ENCODE peak calls at places on chromosome 21, in eight cellular contexts. T, K, P, Y, H, E, I and F are unnamed samples. For H3K4me1, H3K27me3 and H3K9me3, the result is how much of the 10 kb centered on the place peaks cover.

GRCh38 chr21:16117331-16117730 is 387.5 kb downstream of the USP25 start:
- DNase-seq in T (no peak), K (no peak), P (peak), Y (no peak), H (no peak), E (no peak), I (no peak), F (no peak)

GRCh38 chr21:42695324-42696025 is 42.1 kb downstream of the PDE9A start:
- DNase-seq in T (peak), K (no peak), P (no peak), Y (no peak), H (no peak), E (no peak), I (no peak), F (no peak)

GRCh38 chr21:15667824-15668223 is 62.0 kb upstream of the USP25 start:
- DNase-seq in T (no peak), K (no peak), P (no peak), Y (no peak), H (no peak), E (no peak), I (no peak), F (no peak)

GRCh38 chr21:33642896-33643657 is 776 bp downstream of the ITSN1 start:
- DNase-seq in T (peak), K (no peak), P (peak), Y (peak), H (no peak), E (peak), I (peak), F (peak)

GRCh38 chr21:42461185-42461520 is 34.9 kb downstream of the RSPH1 start:
- DNase-seq in T (no peak), K (no peak), P (no peak), Y (no peak), H (no peak), E (no peak), I (no peak), F (no peak)

GRCh38 chr21:35619184-35619583 is 441.1 kb downstream of the SETD4 start:
- DNase-seq in T (no peak), K (no peak), P (peak), Y (no peak), H (no peak), E (no peak), I (no peak), F (no peak)

GRCh38 chr21:16322423-16322822 is 592.6 kb downstream of the USP25 start:
- DNase-seq in T (no peak), K (no peak), P (no peak), Y (no peak), H (no peak), E (no peak), I (no peak), F (no peak)

GRCh38 chr21:29738730-29739129 is 201.1 kb downstream of the GRIK1 start:
- DNase-seq in T (no peak), K (no peak), P (no peak), Y (no peak), H (no peak), E (no peak), I (no peak), F (no peak)

GRCh38 chr21:35222541-35222941 is 173.4 kb upstream of the RUNX1 start:
- DNase-seq in T (no peak), K (no peak), P (peak), Y (no peak), H (no peak), E (no peak), I (no peak), F (no peak)

GRCh38 chr21:34042735-34043134 is 30.6 kb upstream of the MRPS6 start:
- DNase-seq in T (no peak), K (no peak), P (no peak), Y (no peak), H (no peak), E (no peak), I (no peak), F (no peak)

GRCh38 chr21:14675774-14676530 is 129.8 kb upstream of the SAMSN1 start:
- DNase-seq in T (no peak), K (no peak), P (peak), Y (no peak), H (no peak), E (no peak), I (no peak), F (no peak)

GRCh38 chr21:42366292-42367010 is at the start of gene TFF1:
- DNase-seq in T (no peak), K (no peak), P (peak), Y (peak), H (no peak), E (no peak), I (no peak), F (no peak)

GRCh38 chr21:35204850-35205564 is 155.9 kb upstream of the RUNX1 start:
- DNase-seq in T (peak), K (no peak), P (peak), Y (peak), H (no peak), E (no peak), I (peak), F (peak)

GRCh38 chr21:33976082-33976979 is 60.7 kb upstream of the ATP5PO start:
- DNase-seq in T (no peak), K (peak), P (no peak), Y (peak), H (no peak), E (no peak), I (no peak), F (peak)

GRCh38 chr21:31293986-31294385 is 50.1 kb downstream of the TIAM1 start:
- DNase-seq in T (no peak), K (no peak), P (peak), Y (peak), H (no peak), E (no peak), I (no peak), F (no peak)

GRCh38 chr21:14737278-14737677 is 191.2 kb upstream of the SAMSN1 start:
- DNase-seq in T (no peak), K (no peak), P (peak), Y (no peak), H (no peak), E (no peak), I (no peak), F (no peak)

GRCh38 chr21:42317341-42317741 is 2.1 kb upstream of the TFF3 start:
- DNase-seq in T (no peak), K (no peak), P (no peak), Y (peak), H (no peak), E (no peak), I (no peak), F (no peak)

GRCh38 chr21:25806053-25806452 is 71.3 kb downstream of the GABPA start:
- DNase-seq in T (no peak), K (no peak), P (no peak), Y (no peak), H (no peak), E (no peak), I (no peak), F (no peak)

GRCh38 chr21:43333301-43334062 is 93.4 kb downstream of the SIK1 start:
- DNase-seq in T (peak), K (no peak), P (peak), Y (peak), H (no peak), E (no peak), I (peak), F (no peak)

GRCh38 chr21:41494242-41494641 is 13.7 kb downstream of the TMPRSS2 start:
- DNase-seq in T (no peak), K (no peak), P (no peak), Y (no peak), H (no peak), E (no peak), I (no peak), F (no peak)

GRCh38 chr21:28442624-28443023 is 550.1 kb downstream of the LTN1 start:
- DNase-seq in T (no peak), K (no peak), P (no peak), Y (no peak), H (no peak), E (no peak), I (no peak), F (no peak)

GRCh38 chr21:39390212-39390765 is 41.4 kb upstream of the HMGN1 start:
- DNase-seq in T (no peak), K (no peak), P (no peak), Y (no peak), H (no peak), E (no peak), I (no peak), F (no peak)

GRCh38 chr21:42614811-42615342 is 38.5 kb upstream of the PDE9A start:
- DNase-seq in T (peak), K (peak), P (no peak), Y (no peak), H (no peak), E (peak), I (no peak), F (no peak)

GRCh38 chr21:42373181-42373907 is 7.0 kb upstream of the TFF1 start:
- DNase-seq in T (no peak), K (no peak), P (no peak), Y (no peak), H (no peak), E (no peak), I (no peak), F (no peak)

GRCh38 chr21:35628331-35628730 is 432.0 kb downstream of the SETD4 start:
- DNase-seq in T (no peak), K (no peak), P (no peak), Y (no peak), H (no peak), E (no peak), I (no peak), F (no peak)

GRCh38 chr21:16279658-16280581 is 550.1 kb downstream of the USP25 start:
- DNase-seq in T (no peak), K (no peak), P (peak), Y (peak), H (no peak), E (no peak), I (peak), F (no peak)

GRCh38 chr21:40846566-40847411 is at the start of gene DSCAM:
- DNase-seq in T (no peak), K (no peak), P (no peak), Y (no peak), H (no peak), E (peak), I (no peak), F (no peak)

GRCh38 chr21:41518757-41519156 is 10.8 kb upstream of the TMPRSS2 start:
- DNase-seq in T (no peak), K (no peak), P (no peak), Y (no peak), H (no peak), E (no peak), I (no peak), F (no peak)

GRCh38 chr21:34815831-34816700 is 147.3 kb downstream of the CLIC6 start:
- DNase-seq in T (no peak), K (no peak), P (no peak), Y (peak), H (no peak), E (no peak), I (no peak), F (no peak)

GRCh38 chr21:42858957-42859890 is 20.1 kb downstream of the WDR4 start:
- DNase-seq in T (no peak), K (no peak), P (no peak), Y (no peak), H (no peak), E (no peak), I (no peak), F (no peak)

GRCh38 chr21:43851593-43851992 is 13.4 kb upstream of the AGPAT3 start:
- DNase-seq in T (no peak), K (no peak), P (no peak), Y (no peak), H (no peak), E (no peak), I (no peak), F (no peak)

GRCh38 chr21:33069994-33070811 is at the start of gene OLIG1:
- DNase-seq in T (peak), K (no peak), P (peak), Y (no peak), H (no peak), E (peak), I (no peak), F (no peak)

GRCh38 chr21:43982489-43983078 is 29.5 kb upstream of the TRAPPC10 start:
- DNase-seq in T (no peak), K (no peak), P (no peak), Y (no peak), H (no peak), E (peak), I (no peak), F (no peak)

GRCh38 chr21:14858309-14858708 is 206.5 kb downstream of the NRIP1 start:
- DNase-seq in T (no peak), K (no peak), P (no peak), Y (no peak), H (no peak), E (no peak), I (no peak), F (no peak)

GRCh38 chr21:42735061-42735460 is 81.6 kb downstream of the PDE9A start:
- DNase-seq in T (no peak), K (no peak), P (no peak), Y (no peak), H (no peak), E (no peak), I (no peak), F (no peak)

GRCh38 chr21:30839304-30839703 is 9.7 kb upstream of the KRTAP7-1 start:
- DNase-seq in T (no peak), K (no peak), P (no peak), Y (no peak), H (no peak), E (peak), I (no peak), F (no peak)

GRCh38 chr21:8992731-8993174 is 1528.6 kb upstream of the TPTE start:
- DNase-seq in T (no peak), K (no peak), P (peak), Y (no peak), H (no peak), E (no peak), I (no peak), F (no peak)

GRCh38 chr21:40706806-40707205 is 140.2 kb downstream of the DSCAM start:
- DNase-seq in T (no peak), K (no peak), P (no peak), Y (no peak), H (no peak), E (no peak), I (no peak), F (no peak)

GRCh38 chr21:14573244-14573643 is 27.1 kb upstream of the SAMSN1 start:
- DNase-seq in T (no peak), K (no peak), P (no peak), Y (no peak), H (no peak), E (no peak), I (no peak), F (no peak)

GRCh38 chr21:43731476-43731875 is 12.5 kb downstream of the PDXK start:
- DNase-seq in T (no peak), K (no peak), P (no peak), Y (no peak), H (no peak), E (no peak), I (peak), F (no peak)

DNA sequence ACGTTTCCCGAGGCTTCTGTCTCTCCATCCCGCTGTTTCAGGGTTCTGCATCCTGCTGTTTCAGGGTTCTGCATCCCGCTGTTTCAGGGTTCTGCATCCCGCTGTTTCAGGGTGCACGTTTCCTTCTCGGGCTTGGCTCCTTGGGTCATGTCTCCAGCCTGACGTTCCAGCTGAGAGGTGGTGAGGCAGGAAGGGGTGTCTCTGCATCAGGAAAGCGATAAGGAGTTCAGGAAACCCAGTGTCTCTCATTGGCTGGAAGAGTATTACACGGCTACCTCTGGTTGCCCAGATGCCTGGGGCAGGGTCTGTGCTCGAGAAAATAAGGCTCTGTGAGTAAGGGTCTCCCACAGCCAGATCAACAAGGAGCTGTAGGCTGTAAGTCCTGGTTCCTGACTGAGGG is 21.1 kb downstream of the ADARB1 start:
- DNase-seq in T (no peak), K (no peak), P (peak), Y (no peak), H (no peak), E (no peak), I (no peak), F (no peak)
- H3K4me1 ChIP-seq in T (under half), K (under half), P (half or more), Y (under half), H (under half), E (under half), I (under half), F (under half)

DNA sequence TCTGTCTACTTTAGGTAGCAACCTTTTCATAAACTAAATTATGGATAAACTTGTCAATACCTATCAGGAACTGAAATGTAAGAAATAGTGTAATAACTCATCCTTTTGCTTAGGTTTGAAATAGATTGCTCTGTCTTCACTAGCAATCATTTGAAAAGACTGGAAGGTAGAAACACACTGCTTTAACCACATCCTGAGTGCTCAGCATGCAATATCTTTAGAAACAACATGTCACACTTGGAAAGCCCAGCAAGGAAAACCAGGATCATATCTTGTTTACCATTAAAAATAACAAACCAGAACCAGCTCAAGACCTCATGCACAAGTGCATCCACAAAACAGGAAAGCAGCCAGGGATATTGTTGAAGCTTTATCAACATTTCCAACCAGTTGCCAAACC is 3.6 kb downstream of the KCNJ6 start:
- DNase-seq in T (no peak), K (no peak), P (no peak), Y (no peak), H (no peak), E (no peak), I (no peak), F (no peak)
- H3K27me3 ChIP-seq in T (half or more), K (under half), P (under half), Y (under half), H (under half), E (under half), I (under half), F (half or more)

DNA sequence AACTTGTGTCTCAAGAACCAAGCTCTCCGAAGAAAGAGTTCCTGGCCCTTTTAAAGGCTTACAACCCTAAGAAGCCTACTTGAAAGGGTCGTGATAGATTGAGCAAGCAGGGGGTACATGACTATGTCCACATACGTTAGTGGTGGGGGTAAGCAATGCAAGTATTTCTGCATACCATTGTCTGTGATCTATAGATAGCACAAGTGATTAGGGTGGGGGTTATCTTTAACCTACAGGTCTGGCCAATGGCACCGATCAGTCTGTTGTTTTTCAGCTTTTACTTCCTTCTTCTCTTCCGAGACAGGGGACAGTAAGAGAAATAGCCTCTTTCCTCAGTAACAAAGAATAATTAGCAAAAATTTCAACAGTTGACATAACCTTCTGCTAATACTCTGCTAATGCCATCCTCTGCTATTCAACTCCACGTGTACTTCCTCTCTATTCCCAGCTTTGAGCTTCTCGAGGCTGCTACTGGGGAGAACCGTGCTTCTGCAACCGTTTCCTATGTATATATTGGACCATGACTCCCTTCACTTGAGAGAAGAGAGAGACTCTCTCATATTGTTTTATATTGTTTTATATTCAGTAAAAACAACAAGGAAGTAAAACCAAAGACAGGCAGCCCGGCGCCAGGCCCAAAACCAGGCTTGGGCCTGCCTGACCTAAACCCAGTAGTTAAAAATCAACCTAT is 727.7 kb upstream of the NCAM2 start:
- DNase-seq in T (no peak), K (no peak), P (no peak), Y (no peak), H (no peak), E (no peak), I (no peak), F (no peak)
- H3K9me3 ChIP-seq in T (under half), K (under half), P (under half), Y (under half), H (under half), E (under half), I (under half), F (under half)

DNA sequence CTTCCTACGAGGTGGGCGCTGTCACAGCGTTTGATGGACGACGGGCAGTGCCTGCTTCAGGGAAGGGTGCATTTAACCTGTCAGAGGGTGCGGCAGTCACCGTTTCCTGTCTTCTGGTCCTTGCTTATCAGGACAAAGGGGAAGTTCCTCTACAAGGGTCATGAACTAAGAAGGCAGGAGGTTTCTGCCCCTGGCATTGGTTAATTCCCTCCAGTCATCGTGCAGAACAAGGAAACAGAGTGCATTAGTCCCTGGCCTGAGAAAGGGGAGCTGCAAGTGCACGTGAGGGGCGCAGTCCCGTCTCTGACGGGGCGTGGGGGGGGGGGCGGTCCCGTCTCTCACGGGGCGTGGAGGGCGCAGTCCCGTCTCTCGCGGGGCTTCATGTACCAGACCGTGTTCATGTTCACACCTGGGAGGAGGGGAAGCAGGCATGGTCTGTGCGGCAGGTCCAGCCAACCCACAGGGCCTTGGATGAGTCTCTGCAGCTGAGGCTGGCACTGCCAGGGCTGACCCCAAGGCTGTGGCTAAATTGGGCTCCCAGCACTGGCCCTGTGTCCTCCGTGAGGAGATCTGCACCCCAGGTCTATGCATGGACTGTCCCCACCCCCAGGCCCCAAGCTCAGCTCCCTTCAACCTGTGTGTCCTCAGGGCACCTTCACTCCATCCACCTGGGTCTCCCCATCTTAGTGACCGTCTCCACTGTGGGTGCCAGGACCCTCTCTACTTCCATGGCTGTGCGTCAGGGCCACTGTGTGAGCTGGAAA is 89.2 kb upstream of the COL6A1 start:
- DNase-seq in T (no peak), K (no peak), P (no peak), Y (no peak), H (no peak), E (no peak), I (no peak), F (no peak)
- H3K4me1 ChIP-seq in T (under half), K (half or more), P (under half), Y (under half), H (under half), E (under half), I (under half), F (under half)

GRCh38 chr21:20639026-20639425 is 359.2 kb upstream of the NCAM2 start:
- DNase-seq in T (no peak), K (no peak), P (no peak), Y (no peak), H (no peak), E (no peak), I (no peak), F (no peak)
- H3K27me3 ChIP-seq in T (under half), K (under half), P (under half), Y (under half), H (under half), E (under half), I (under half), F (under half)

GRCh38 chr21:27233514-27233913 is 266.6 kb upstream of the ADAMTS5 start:
- DNase-seq in T (no peak), K (no peak), P (no peak), Y (no peak), H (no peak), E (no peak), I (no peak), F (no peak)
- H3K9me3 ChIP-seq in T (under half), K (under half), P (under half), Y (under half), H (under half), E (under half), I (under half), F (under half)